ENCODE peak calls at places on chromosomes 7 and 10, in four cellular contexts. O is mucosa of gallbladder, E is kidney tubule cell, G is hypothalamus. F is an unnamed sample.

GRCh38 chr7:27364344-27364758 is 121.7 kb downstream of the EVX1 start:
- DNase-seq in E (no peak), O (peak), G (peak), F (no peak)

GRCh38 chr7:99440195-99440594 is 1.5 kb downstream of the CPSF4 start:
- DNase-seq in E (no peak), G (no peak), O (no peak), F (no peak)

GRCh38 chr7:142438923-142439515 is 181.2 kb upstream of the PRSS58 start:
- DNase-seq in O (no peak), G (no peak), E (no peak), F (no peak)

GRCh38 chr10:89207801-89208551 is 859 bp upstream of the CH25H start:
- DNase-seq in E (peak), O (no peak), G (peak), F (no peak)

GRCh38 chr7:28408974-28409715 is 3.2 kb upstream of the CREB5 start:
- DNase-seq in O (peak), E (peak), G (peak), F (peak)

GRCh38 chr10:114306116-114306973 is 67.3 kb downstream of the VWA2 start:
- DNase-seq in O (no peak), E (peak), G (no peak), F (peak)

GRCh38 chr10:51302316-51302715 is 228.0 kb downstream of the PRKG1 start:
- DNase-seq in E (no peak), O (no peak), G (no peak), F (no peak)

GRCh38 chr7:46839651-46840050 is 742.3 kb downstream of the TNS3 start:
- DNase-seq in G (no peak), O (no peak), E (peak), F (no peak)

GRCh38 chr7:158529181-158530096 is 58.2 kb downstream of the PTPRN2 start:
- DNase-seq in E (no peak), G (no peak), O (no peak), F (no peak)

GRCh38 chr7:30688718-30689221 is 6.5 kb upstream of the CRHR2 start:
- DNase-seq in E (peak), G (no peak), O (peak), F (no peak)

GRCh38 chr7:52018680-52019054 is 702.1 kb upstream of the COBL start:
- DNase-seq in G (no peak), O (no peak), E (no peak), F (no peak)

GRCh38 chr10:79322616-79323566 is 24.4 kb upstream of the PPIF start:
- DNase-seq in O (peak), E (peak), G (no peak), F (peak)

GRCh38 chr7:29265208-29265923 is 70.8 kb downstream of the CHN2 start:
- DNase-seq in E (peak), G (no peak), O (no peak), F (no peak)

GRCh38 chr10:75617485-75618155 is 186.2 kb downstream of the LRMDA start:
- DNase-seq in O (no peak), E (no peak), G (no peak), F (no peak)

GRCh38 chr7:98137826-98138151 is 31.1 kb downstream of the LMTK2 start:
- DNase-seq in E (no peak), O (no peak), G (no peak), F (no peak)

GRCh38 chr10:124214610-124215009 is 121.2 kb upstream of the CHST15 start:
- DNase-seq in G (no peak), E (no peak), O (no peak), F (no peak)

GRCh38 chr7:27175626-27176342 is 1.7 kb upstream of the HOXA10 start:
- DNase-seq in E (no peak), O (no peak), G (no peak), F (no peak)

GRCh38 chr7:140674899-140675701 is 2.4 kb downstream of the ADCK2 start:
- DNase-seq in G (peak), E (peak), O (no peak), F (peak)

GRCh38 chr7:106012935-106013439 is 49.9 kb downstream of the CDHR3 start:
- DNase-seq in G (no peak), E (peak), O (peak), F (no peak)

GRCh38 chr7:62361-63116 is 129.8 kb upstream of the FAM20C start:
- DNase-seq in E (no peak), O (no peak), G (no peak), F (no peak)

GRCh38 chr7:20064974-20065862 is 152.0 kb downstream of the MACC1 start:
- DNase-seq in E (peak), O (no peak), G (no peak), F (peak)

GRCh38 chr10:95650232-95650631 is 6.3 kb downstream of the ALDH18A1 start:
- DNase-seq in E (no peak), O (no peak), G (no peak), F (no peak)

GRCh38 chr7:123795917-123796316 is 47.1 kb upstream of the WASL start:
- DNase-seq in O (no peak), E (no peak), G (no peak), F (no peak)

GRCh38 chr7:17097668-17098297 is 200.7 kb upstream of the AHR start:
- DNase-seq in E (no peak), G (no peak), O (no peak), F (no peak)

GRCh38 chr10:13054844-13055243 is 45.1 kb upstream of the OPTN start:
- DNase-seq in O (no peak), E (no peak), G (no peak), F (no peak)

GRCh38 chr7:46139079-46139478 is 218.0 kb upstream of the IGFBP3 start:
- DNase-seq in E (peak), G (no peak), O (no peak), F (peak)

GRCh38 chr10:110576220-110576619 is 8.7 kb downstream of the SMC3 start:
- DNase-seq in E (peak), O (no peak), G (no peak), F (no peak)

GRCh38 chr10:101066146-101066889 is 4.5 kb downstream of the KAZALD1 start:
- DNase-seq in O (peak), E (peak), G (peak), F (peak)

GRCh38 chr10:86652361-86653202 is 1.8 kb upstream of the OPN4 start:
- DNase-seq in G (no peak), E (no peak), O (no peak), F (no peak)

GRCh38 chr7:92881091-92881485 is 44.7 kb upstream of the CDK6 start:
- DNase-seq in O (no peak), E (no peak), G (no peak), F (no peak)

GRCh38 chr10:81414038-81414437 is 461.0 kb upstream of the NRG3 start:
- DNase-seq in G (no peak), O (peak), E (peak), F (no peak)

GRCh38 chr10:78838141-78838540 is 230.6 kb upstream of the ZMIZ1 start:
- DNase-seq in G (no peak), E (no peak), O (no peak), F (no peak)

GRCh38 chr7:130352335-130353074 is 7.9 kb downstream of the CPA5 start:
- DNase-seq in G (no peak), E (peak), O (no peak), F (no peak)

GRCh38 chr10:30878920-30879319 is 152.7 kb downstream of the ZNF438 start:
- DNase-seq in G (no peak), E (no peak), O (no peak), F (no peak)

F was measured in RCC 7860.